ENCODE peak calls at places on chromosomes 16 and 17, in four cellular contexts. L, U, Y and X are unnamed samples.

GRCh38 chr16:46745594-46745993 is 2.5 kb downstream of the MYLK3 start:
- DNase-seq in L (no peak), U (no peak), Y (no peak), X (no peak)

GRCh38 chr16:50160495-50161164 is 7.5 kb downstream of the TENT4B start:
- DNase-seq in L (no peak), U (no peak), Y (peak), X (no peak)

GRCh38 chr17:81909966-81910839 is 996 bp downstream of the PCYT2 start:
- DNase-seq in L (no peak), U (no peak), Y (no peak), X (no peak)

GRCh38 chr17:81417049-81417878 is 22.0 kb downstream of the BAHCC1 start:
- DNase-seq in L (no peak), U (no peak), Y (peak), X (no peak)

GRCh38 chr17:45440161-45440859 is 7.6 kb upstream of the ARHGAP27 start:
- DNase-seq in L (no peak), U (peak), Y (peak), X (peak)

GRCh38 chr17:27576429-27577123 is 54.4 kb upstream of the LGALS9 start:
- DNase-seq in L (no peak), U (no peak), Y (peak), X (no peak)

GRCh38 chr17:2595736-2596135 is 2.3 kb downstream of the PAFAH1B1 start:
- DNase-seq in L (no peak), U (no peak), Y (peak), X (no peak)

GRCh38 chr16:83338941-83339340 is 468.8 kb upstream of the HSBP1 start:
- DNase-seq in L (no peak), U (no peak), Y (no peak), X (no peak)

GRCh38 chr17:53894591-53894990 is 71.9 kb downstream of the KIF2B start:
- DNase-seq in L (no peak), U (no peak), Y (no peak), X (no peak)

GRCh38 chr16:81521141-81521626 is 76.6 kb downstream of the CMIP start:
- DNase-seq in L (peak), U (no peak), Y (no peak), X (peak)

GRCh38 chr17:83195330-83196087 is 116.1 kb downstream of the METRNL start:
- DNase-seq in L (no peak), U (no peak), Y (peak), X (no peak)

GRCh38 chr17:2385240-2386202 is 15.3 kb downstream of the MNT start:
- DNase-seq in L (no peak), U (no peak), Y (no peak), X (no peak)

GRCh38 chr17:57959929-57960328 is 4.7 kb upstream of the CUEDC1 start:
- DNase-seq in L (no peak), U (no peak), Y (no peak), X (no peak)

GRCh38 chr16:57551057-57551456 is 8.6 kb downstream of the ADGRG5 start:
- DNase-seq in L (no peak), U (no peak), Y (no peak), X (no peak)

GRCh38 chr17:77400445-77400870 is 259.7 kb downstream of the SEC14L1 start:
- DNase-seq in L (peak), U (no peak), Y (no peak), X (peak)

GRCh38 chr17:61808442-61808841 is 54.9 kb downstream of the BRIP1 start:
- DNase-seq in L (no peak), U (no peak), Y (no peak), X (no peak)

GRCh38 chr16:85370881-85371651 is 242.1 kb upstream of the GSE1 start:
- DNase-seq in L (no peak), U (no peak), Y (peak), X (no peak)

GRCh38 chr16:84320511-84320910 is 25.8 kb downstream of the WFDC1 start:
- DNase-seq in L (no peak), U (no peak), Y (no peak), X (no peak)

GRCh38 chr17:46770818-46771600 is 47.5 kb downstream of the WNT3 start:
- DNase-seq in L (no peak), U (no peak), Y (no peak), X (peak)

GRCh38 chr16:17470002-17470870 is 524 bp downstream of the XYLT1 start:
- DNase-seq in L (no peak), U (peak), Y (peak), X (peak)

GRCh38 chr16:84583995-84584394 is 33.9 kb downstream of the COTL1 start:
- DNase-seq in L (no peak), U (no peak), Y (no peak), X (no peak)

GRCh38 chr16:60740033-60740696 is 1296.1 kb downstream of the CDH8 start:
- DNase-seq in L (no peak), U (no peak), Y (no peak), X (no peak)

GRCh38 chr17:27573971-27574525 is 56.9 kb upstream of the LGALS9 start:
- DNase-seq in L (no peak), U (no peak), Y (peak), X (no peak)

GRCh38 chr17:57257911-57258885 is 1.9 kb downstream of the MSI2 start:
- DNase-seq in L (no peak), U (peak), Y (peak), X (no peak)

GRCh38 chr16:71843517-71844031 is 2.2 kb upstream of the ATXN1L start:
- DNase-seq in L (no peak), U (no peak), Y (no peak), X (no peak)

GRCh38 chr16:15529673-15530072 is 95.3 kb downstream of the BMERB1 start:
- DNase-seq in L (no peak), U (no peak), Y (no peak), X (no peak)

GRCh38 chr16:4989391-4990006 is 31.4 kb downstream of the SEC14L5 start:
- DNase-seq in L (no peak), U (no peak), Y (no peak), X (no peak)

GRCh38 chr16:56769674-56770073 is 39.7 kb downstream of the NUP93 start:
- DNase-seq in L (no peak), U (no peak), Y (no peak), X (no peak)

GRCh38 chr16:9438991-9439390 is 347.5 kb downstream of the HAPSTR1 start:
- DNase-seq in L (no peak), U (no peak), Y (no peak), X (no peak)

GRCh38 chr17:76318586-76318985 is 10.5 kb upstream of the QRICH2 start:
- DNase-seq in L (no peak), U (no peak), Y (no peak), X (no peak)

GRCh38 chr16:84739349-84740124 is 39.7 kb downstream of the USP10 start:
- DNase-seq in L (no peak), U (no peak), Y (peak), X (no peak)